ENCODE peak calls at places on chromosomes 5 and 9, in nine cellular contexts. Y is IMR-90, K is astrocyte, H is colonic mucosa, X is mesendoderm, G is neural progenitor cell, E is GM12878, U is PC-3, Z is H1. J is an unnamed sample.
A peak's percentile ranks its signal among the peaks of the same experiment; 100 is the strongest.

GRCh38 chr5:114185274-114185673 is 176.6 kb upstream of the KCNN2 start:
- DNase-seq in K (no peak), E (no peak), H (no peak), Z (no peak), G (no peak), X (peak; percentile 81), Y (no peak), U (peak; percentile 40), J (no peak)

GRCh38 chr5:151427258-151427657 is 20.1 kb upstream of the SLC36A1 start:
- DNase-seq in K (no peak), X (peak; percentile 31), G (no peak), U (no peak), E (peak; percentile 66), Y (no peak), H (no peak), Z (no peak), J (no peak)

GRCh38 chr9:123640792-123641222 is 284.8 kb downstream of the CRB2 start:
- DNase-seq in G (no peak), K (no peak), Z (no peak), X (peak; percentile 78), H (no peak), E (peak; percentile 57), U (no peak), Y (no peak), J (no peak)

GRCh38 chr9:98191615-98192502 is 578 bp downstream of the CORO2A start:
- DNase-seq in H (peak; percentile 66), Y (no peak), K (no peak), U (peak; percentile 9), G (peak; percentile 45), E (no peak), Z (no peak), X (peak; percentile 63), J (no peak)

GRCh38 chr9:36132081-36132480 is 4.5 kb upstream of the GLIPR2 start:
- DNase-seq in U (peak; percentile 71), Z (no peak), G (no peak), H (no peak), K (peak; percentile 45), X (no peak), E (no peak), Y (peak; percentile 39), J (no peak)

GRCh38 chr5:135016926-135017325 is 17.1 kb downstream of the PITX1 start:
- DNase-seq in K (no peak), U (no peak), H (peak; percentile 17), Z (no peak), E (no peak), X (no peak), Y (no peak), G (no peak), J (no peak)

GRCh38 chr9:93097496-93098205 is 1.6 kb downstream of the CARD19 start:
- DNase-seq in G (no peak), Z (no peak), X (no peak), U (peak; percentile 9), E (no peak), K (no peak), Y (peak; percentile 12), H (peak; percentile 51), J (peak; percentile 43)

GRCh38 chr9:35364817-35365585 is 124.9 kb upstream of the RUSC2 start:
- DNase-seq in H (no peak), E (no peak), X (peak; percentile 23), G (no peak), Z (no peak), U (no peak), Y (no peak), K (no peak), J (no peak)

GRCh38 chr5:172868924-172869565 is 35.0 kb downstream of the ERGIC1 start:
- DNase-seq in G (no peak), U (peak; percentile 88), H (no peak), K (peak; percentile 92), Z (no peak), X (no peak), Y (peak; percentile 96), E (no peak), J (peak; percentile 95)

GRCh38 chr9:123637940-123638634 is 282.1 kb downstream of the CRB2 start:
- DNase-seq in E (peak; percentile 75), G (no peak), Y (peak; percentile 3), Z (no peak), X (peak; percentile 44), U (no peak), K (peak; percentile 8), H (no peak), J (peak; percentile 30)

GRCh38 chr5:10077721-10078551 is 171.8 kb downstream of the ATPSCKMT start:
- DNase-seq in Z (no peak), E (no peak), X (no peak), H (no peak), G (no peak), Y (peak; percentile 35), U (no peak), K (peak; percentile 22), J (no peak)
- H3K9ac ChIP-seq in Z (no peak overlapping the region), E (no peak overlapping the region), X (no peak overlapping the region), H (no peak overlapping the region), G (no peak overlapping the region), Y (no peak overlapping the region), U (no peak overlapping the region), K (no peak overlapping the region), J (peak overlapping the region; percentile 83)

GRCh38 chr5:40676643-40677333 is 2.9 kb upstream of the PTGER4 start:
- DNase-seq in X (peak; percentile 48), U (peak; percentile 92), G (no peak), K (peak; percentile 85), H (peak; percentile 47), E (no peak), Y (peak; percentile 87), Z (no peak), J (peak; percentile 59)

GRCh38 chr5:40677456-40677855 is 2.3 kb upstream of the PTGER4 start:
- DNase-seq in G (no peak), K (no peak), Y (no peak), E (no peak), H (no peak), U (no peak), Z (no peak), X (no peak), J (no peak)

GRCh38 chr5:40679998-40680681 is 425 bp downstream of the PTGER4 start:
- DNase-seq in E (no peak), G (peak; percentile 29), K (no peak), H (peak; percentile 53), Y (no peak), Z (no peak), X (peak; percentile 44), U (peak; percentile 41), J (peak; percentile 20)

GRCh38 chr5:40679071-40679997 is at the start of gene PTGER4:
- DNase-seq in G (peak; percentile 91), E (peak; percentile 34), U (peak; percentile 96), X (peak; percentile 88), K (peak; percentile 70), H (peak; percentile 98), Y (peak; percentile 86), Z (no peak), J (peak; percentile 90)

DNA sequence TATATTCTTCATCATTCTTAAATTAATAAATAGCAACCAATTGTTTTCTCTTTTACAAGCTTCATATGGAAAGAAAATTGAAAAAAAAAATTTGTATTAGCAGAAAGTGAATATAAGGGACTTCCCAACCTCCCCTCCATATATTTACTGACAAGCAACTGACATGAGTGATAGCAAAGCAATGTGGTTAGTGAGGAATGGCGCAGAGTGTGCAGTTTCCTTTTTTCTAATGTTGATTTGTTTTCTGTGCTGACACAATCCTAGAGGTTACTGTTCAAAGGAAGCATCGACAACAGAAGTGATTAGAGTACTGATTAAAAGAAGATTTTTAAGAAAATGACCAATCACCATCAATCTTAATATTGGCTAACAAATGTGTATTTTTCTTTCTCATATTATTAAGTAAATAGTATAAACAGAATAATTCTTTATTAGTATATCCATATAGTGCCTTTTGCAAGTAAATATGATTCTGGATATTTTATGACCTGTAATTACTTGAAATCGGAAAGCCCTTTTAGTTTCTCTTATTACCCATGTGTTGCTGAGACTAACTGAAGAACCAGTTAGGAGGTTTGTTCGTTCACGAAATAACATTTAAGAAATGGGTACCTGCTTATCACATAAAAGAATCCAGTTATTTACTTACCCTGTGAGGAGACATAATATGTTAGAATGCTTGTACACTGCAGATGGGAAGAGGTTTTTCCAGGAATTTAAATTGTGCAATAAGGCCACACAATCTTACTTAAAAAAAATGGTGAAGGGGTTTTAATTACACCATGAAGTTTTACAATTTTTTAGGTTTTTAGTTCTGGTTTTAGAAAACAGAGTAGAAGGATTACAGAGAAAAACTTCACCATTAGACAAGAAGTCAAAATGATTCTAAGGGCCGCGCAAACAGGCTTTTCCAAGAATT is 1.4 kb upstream of the PTGER4 start:
- DNase-seq in Z (no peak), H (no peak), X (no peak), Y (no peak), E (no peak), G (no peak), U (peak; percentile 58), K (no peak), J (peak; percentile 33)
- H3K9ac ChIP-seq in Z (no peak overlapping the region), H (peak overlapping the region; percentile 65), X (no peak overlapping the region), Y (peak overlapping the region; percentile 95), E (no peak overlapping the region), G (no peak overlapping the region), U (peak overlapping the region; percentile 71), K (peak overlapping the region; percentile 85), J (peak overlapping the region; percentile 73)

GRCh38 chr5:154191467-154192261 is 1.1 kb downstream of the GALNT10 start:
- DNase-seq in U (no peak), Y (peak; percentile 59), X (no peak), Z (no peak), K (peak; percentile 46), H (no peak), E (no peak), G (no peak), J (peak; percentile 62)
- H3K9ac ChIP-seq in U (no peak overlapping the region), Y (peak overlapping the region; percentile 51), X (peak overlapping the region; percentile 2), Z (no peak overlapping the region), K (peak overlapping the region; percentile 85), H (peak overlapping the region; percentile 83), E (peak overlapping the region; percentile 84), G (no peak overlapping the region), J (peak overlapping the region; percentile 43)

DNA sequence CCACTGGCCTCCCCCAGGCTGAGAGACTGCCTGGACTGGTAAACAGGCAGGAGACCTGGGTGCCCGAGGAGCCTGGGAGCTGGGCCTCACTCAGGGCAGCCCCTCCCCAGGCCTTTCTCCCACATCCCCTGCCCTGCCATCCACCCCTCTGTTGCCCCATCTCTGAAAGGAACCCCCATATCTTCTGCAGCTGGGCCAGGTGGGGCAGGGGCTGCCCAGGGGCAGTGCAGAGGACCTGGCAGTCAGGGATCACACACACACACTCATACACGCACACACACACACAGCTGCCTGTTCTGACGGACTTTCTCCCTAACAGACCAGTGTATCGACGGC is 3.5 kb downstream of the LCN2 start:
- DNase-seq in E (no peak), U (no peak), G (no peak), K (no peak), H (no peak), Y (no peak), X (no peak), Z (no peak), J (no peak)
- H3K9ac ChIP-seq in E (no peak overlapping the region), U (no peak overlapping the region), G (no peak overlapping the region), K (no peak overlapping the region), H (no peak overlapping the region), Y (no peak overlapping the region), X (no peak overlapping the region), Z (no peak overlapping the region), J (no peak overlapping the region)